ENCODE peak calls at places on chromosomes 12 and 14, in six cellular contexts. One of them, this sample, is unnamed. For H3K4me1, the result is how much of the 10 kb centered on the place peaks cover.

GRCh38 chr14:50936882-50937281 is 7.4 kb downstream of the PYGL start:
- DNase-seq in keratinocyte: no peak
- DNase-seq in tibial nerve: no peak
- DNase-seq in stomach: no peak
- DNase-seq in osteoblast: no peak
- DNase-seq in heart left ventricle: no peak
- DNase-seq in this sample: no peak

GRCh38 chr12:50078281-50078680 is 6.9 kb upstream of the SMARCD1 start:
- DNase-seq in osteoblast: no peak
- DNase-seq in tibial nerve: no peak
- DNase-seq in heart left ventricle: no peak
- DNase-seq in keratinocyte: no peak
- DNase-seq in stomach: no peak
- DNase-seq in this sample: no peak

GRCh38 chr12:56374726-56375597 is 12.3 kb upstream of the APOF start:
- DNase-seq in tibial nerve: no peak
- DNase-seq in osteoblast: no peak
- DNase-seq in heart left ventricle: no peak
- DNase-seq in stomach: no peak
- DNase-seq in keratinocyte: no peak
- DNase-seq in this sample: no peak

GRCh38 chr12:49671051-49671765 is 36.0 kb downstream of the FMNL3 start:
- DNase-seq in keratinocyte: no peak
- DNase-seq in osteoblast: no peak
- DNase-seq in stomach: peak
- DNase-seq in tibial nerve: no peak
- DNase-seq in heart left ventricle: no peak
- DNase-seq in this sample: no peak

GRCh38 chr12:124904306-124905098 is 9.9 kb downstream of the UBC start:
- DNase-seq in heart left ventricle: peak
- DNase-seq in keratinocyte: no peak
- DNase-seq in stomach: peak
- DNase-seq in tibial nerve: peak
- DNase-seq in osteoblast: peak
- DNase-seq in this sample: peak

GRCh38 chr12:13318231-13319015 is 121.9 kb downstream of the EMP1 start:
- DNase-seq in osteoblast: no peak
- DNase-seq in heart left ventricle: no peak
- DNase-seq in keratinocyte: no peak
- DNase-seq in tibial nerve: no peak
- DNase-seq in stomach: no peak
- DNase-seq in this sample: no peak

GRCh38 chr14:64110832-64111231 is 183.3 kb downstream of the ESR2 start:
- DNase-seq in tibial nerve: no peak
- DNase-seq in stomach: no peak
- DNase-seq in osteoblast: no peak
- DNase-seq in heart left ventricle: no peak
- DNase-seq in keratinocyte: no peak
- DNase-seq in this sample: no peak

GRCh38 chr14:106308839-106309389 is 782.5 kb downstream of the TMEM121 start:
- DNase-seq in osteoblast: no peak
- DNase-seq in keratinocyte: no peak
- DNase-seq in tibial nerve: no peak
- DNase-seq in stomach: peak
- DNase-seq in heart left ventricle: peak
- DNase-seq in this sample: no peak

GRCh38 chr12:49094104-49094948 is at the start of gene DHH:
- DNase-seq in osteoblast: peak
- DNase-seq in heart left ventricle: peak
- DNase-seq in stomach: no peak
- DNase-seq in keratinocyte: no peak
- DNase-seq in tibial nerve: no peak
- DNase-seq in this sample: peak

GRCh38 chr12:6553051-6553868 is 2.6 kb downstream of the IFFO1 start:
- DNase-seq in stomach: no peak
- DNase-seq in keratinocyte: no peak
- DNase-seq in heart left ventricle: peak
- DNase-seq in tibial nerve: peak
- DNase-seq in osteoblast: peak
- DNase-seq in this sample: peak

GRCh38 chr12:26978801-26979200 is 35.4 kb downstream of the TM7SF3 start:
- DNase-seq in keratinocyte: no peak
- DNase-seq in osteoblast: no peak
- DNase-seq in heart left ventricle: no peak
- DNase-seq in stomach: no peak
- DNase-seq in tibial nerve: no peak
- DNase-seq in this sample: no peak

GRCh38 chr12:27733052-27733656 is 22.5 kb downstream of the MRPS35 start:
- DNase-seq in osteoblast: no peak
- DNase-seq in stomach: no peak
- DNase-seq in keratinocyte: no peak
- DNase-seq in heart left ventricle: no peak
- DNase-seq in tibial nerve: no peak
- DNase-seq in this sample: peak

GRCh38 chr12:58095002-58095401 is 153.6 kb downstream of the ATP23 start:
- DNase-seq in stomach: no peak
- DNase-seq in tibial nerve: no peak
- DNase-seq in osteoblast: no peak
- DNase-seq in heart left ventricle: no peak
- DNase-seq in keratinocyte: no peak
- DNase-seq in this sample: no peak

GRCh38 chr14:54893151-54893760 is 9.4 kb downstream of the GCH1 start:
- DNase-seq in osteoblast: peak
- DNase-seq in keratinocyte: no peak
- DNase-seq in heart left ventricle: no peak
- DNase-seq in stomach: no peak
- DNase-seq in tibial nerve: no peak
- DNase-seq in this sample: peak

GRCh38 chr14:54348001-54348611 is 48.7 kb upstream of the CDKN3 start:
- DNase-seq in stomach: no peak
- DNase-seq in heart left ventricle: no peak
- DNase-seq in tibial nerve: no peak
- DNase-seq in keratinocyte: no peak
- DNase-seq in osteoblast: no peak
- DNase-seq in this sample: no peak

GRCh38 chr14:72962829-72963312 is 36.6 kb downstream of the DCAF4 start:
- DNase-seq in keratinocyte: peak
- DNase-seq in osteoblast: peak
- DNase-seq in stomach: no peak
- DNase-seq in tibial nerve: no peak
- DNase-seq in heart left ventricle: no peak
- DNase-seq in this sample: peak

GRCh38 chr14:102926104-102926503 is 3.6 kb downstream of the AMN start:
- DNase-seq in heart left ventricle: no peak
- DNase-seq in osteoblast: no peak
- DNase-seq in keratinocyte: no peak
- DNase-seq in tibial nerve: no peak
- DNase-seq in stomach: no peak
- DNase-seq in this sample: no peak

GRCh38 chr14:20614038-20614840 is 23.1 kb upstream of the RNASE12 start:
- DNase-seq in tibial nerve: no peak
- DNase-seq in stomach: no peak
- DNase-seq in keratinocyte: no peak
- DNase-seq in osteoblast: peak
- DNase-seq in heart left ventricle: no peak
- DNase-seq in this sample: peak

GRCh38 chr14:32403688-32404087 is 74.6 kb downstream of the AKAP6 start:
- DNase-seq in stomach: no peak
- DNase-seq in osteoblast: no peak
- DNase-seq in heart left ventricle: no peak
- DNase-seq in keratinocyte: no peak
- DNase-seq in tibial nerve: no peak
- DNase-seq in this sample: no peak

GRCh38 chr12:100672075-100672592 is 98.7 kb downstream of the GAS2L3 start:
- DNase-seq in heart left ventricle: no peak
- DNase-seq in tibial nerve: no peak
- DNase-seq in osteoblast: peak
- DNase-seq in stomach: no peak
- DNase-seq in keratinocyte: no peak
- DNase-seq in this sample: no peak

GRCh38 chr12:75984577-75985182 is 46.9 kb downstream of the PHLDA1 start:
- DNase-seq in osteoblast: no peak
- DNase-seq in heart left ventricle: no peak
- DNase-seq in tibial nerve: no peak
- DNase-seq in keratinocyte: no peak
- DNase-seq in stomach: no peak
- DNase-seq in this sample: no peak

GRCh38 chr12:28811457-28811856 is 337.6 kb upstream of the FAR2 start:
- DNase-seq in stomach: no peak
- DNase-seq in osteoblast: no peak
- DNase-seq in keratinocyte: no peak
- DNase-seq in tibial nerve: no peak
- DNase-seq in heart left ventricle: no peak
- DNase-seq in this sample: no peak

GRCh38 chr12:106245767-106246166 is 2.1 kb downstream of the CKAP4 start:
- DNase-seq in stomach: peak
- DNase-seq in keratinocyte: no peak
- DNase-seq in heart left ventricle: no peak
- DNase-seq in osteoblast: peak
- DNase-seq in tibial nerve: no peak
- DNase-seq in this sample: peak

GRCh38 chr14:102012336-102012735 is 48.0 kb downstream of the DYNC1H1 start:
- DNase-seq in keratinocyte: no peak
- DNase-seq in stomach: no peak
- DNase-seq in osteoblast: peak
- DNase-seq in tibial nerve: no peak
- DNase-seq in heart left ventricle: no peak
- DNase-seq in this sample: no peak

GRCh38 chr14:86357866-86358265 is 827.9 kb downstream of the FLRT2 start:
- DNase-seq in keratinocyte: no peak
- DNase-seq in heart left ventricle: no peak
- DNase-seq in tibial nerve: no peak
- DNase-seq in osteoblast: no peak
- DNase-seq in stomach: no peak
- DNase-seq in this sample: no peak

GRCh38 chr12:57091633-57092528 is 3.0 kb downstream of the NAB2 start:
- DNase-seq in heart left ventricle: no peak
- DNase-seq in tibial nerve: no peak
- DNase-seq in keratinocyte: no peak
- DNase-seq in osteoblast: peak
- DNase-seq in stomach: no peak
- DNase-seq in this sample: no peak

GRCh38 chr12:74889563-74890236 is 319.9 kb downstream of the KCNC2 start:
- DNase-seq in tibial nerve: no peak
- DNase-seq in keratinocyte: peak
- DNase-seq in stomach: no peak
- DNase-seq in osteoblast: peak
- DNase-seq in heart left ventricle: no peak
- DNase-seq in this sample: no peak

GRCh38 chr14:67619446-67620216 is at the start of gene ARG2:
- DNase-seq in keratinocyte: peak
- DNase-seq in tibial nerve: peak
- DNase-seq in osteoblast: peak
- DNase-seq in stomach: peak
- DNase-seq in heart left ventricle: peak
- DNase-seq in this sample: peak
- TF ChIP-seq CTCF in keratinocyte: no peak
- TF ChIP-seq CTCF in tibial nerve: no peak
- TF ChIP-seq CTCF in osteoblast: no peak
- TF ChIP-seq CTCF in stomach: no peak
- TF ChIP-seq CTCF in heart left ventricle: no peak
- TF ChIP-seq CTCF in this sample: no peak

DNA sequence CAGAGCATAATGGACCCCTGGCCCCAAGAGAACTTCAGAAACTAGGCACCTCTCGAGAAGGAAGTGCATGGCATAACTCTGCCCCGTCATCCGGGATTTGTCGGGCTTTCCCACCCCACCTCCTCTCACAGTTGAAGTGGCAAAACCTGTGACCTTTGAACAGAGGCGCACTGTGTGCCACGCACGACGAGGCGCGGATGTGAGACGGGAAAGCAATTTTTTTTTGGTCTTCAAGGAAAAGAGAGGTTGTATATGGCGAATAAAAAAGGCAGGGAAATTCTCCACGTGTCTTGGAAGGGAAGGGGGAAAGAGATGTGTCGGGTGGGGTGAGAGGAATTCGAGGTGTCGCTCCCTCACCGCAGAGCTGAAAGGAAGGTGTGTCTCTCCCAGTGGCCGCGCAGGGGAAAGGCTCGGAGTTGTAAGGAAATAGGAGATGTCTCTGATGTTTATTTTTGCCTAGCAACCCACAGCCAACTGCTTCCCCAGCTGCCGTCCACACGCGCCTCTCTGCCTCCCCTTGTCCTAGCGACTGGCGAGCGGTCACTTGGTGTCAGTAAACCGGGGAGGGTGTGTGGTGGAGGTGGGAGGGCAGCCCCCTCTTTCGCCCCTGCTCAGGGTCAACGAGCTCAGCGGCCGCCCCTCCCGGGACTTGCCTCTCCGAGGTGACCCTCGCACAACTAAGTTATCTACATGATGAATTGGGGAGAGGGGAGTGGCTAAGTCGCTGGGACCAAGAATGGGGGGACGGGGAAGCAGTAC is 819 bp upstream of the DYRK2 start:
- DNase-seq in osteoblast: peak
- DNase-seq in tibial nerve: peak
- DNase-seq in heart left ventricle: peak
- DNase-seq in keratinocyte: peak
- DNase-seq in stomach: peak
- DNase-seq in this sample: peak
- H3K27ac ChIP-seq in osteoblast: peak
- H3K27ac ChIP-seq in tibial nerve: peak
- H3K27ac ChIP-seq in heart left ventricle: peak
- H3K27ac ChIP-seq in keratinocyte: peak
- H3K27ac ChIP-seq in stomach: peak
- H3K27ac ChIP-seq in this sample: no peak

DNA sequence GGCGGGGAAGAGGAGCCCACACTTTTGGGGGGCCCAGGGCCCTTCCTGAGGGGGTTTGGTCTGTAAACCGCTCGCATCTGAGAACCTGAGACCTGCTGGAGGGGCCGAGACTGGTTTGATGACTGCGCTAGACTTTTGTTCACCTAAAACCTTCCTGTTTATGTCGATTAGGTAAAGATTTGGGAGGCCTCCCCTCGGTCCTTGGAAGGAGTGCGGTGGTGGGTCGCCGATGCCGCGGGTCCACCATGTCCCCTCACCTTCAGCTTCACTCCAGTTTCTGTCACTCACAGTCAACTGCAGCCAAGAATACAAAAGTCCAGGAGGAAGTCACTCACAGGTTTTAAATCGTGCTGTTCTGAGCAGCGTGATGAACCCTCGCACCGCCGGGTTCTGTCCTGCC is 10.5 kb upstream of the GALNT9 start:
- DNase-seq in keratinocyte: no peak
- DNase-seq in stomach: no peak
- DNase-seq in heart left ventricle: no peak
- DNase-seq in osteoblast: no peak
- DNase-seq in tibial nerve: no peak
- DNase-seq in this sample: no peak
- H3K4me1 ChIP-seq in keratinocyte: under half
- H3K4me1 ChIP-seq in stomach: under half
- H3K4me1 ChIP-seq in heart left ventricle: under half
- H3K4me1 ChIP-seq in osteoblast: under half
- H3K4me1 ChIP-seq in tibial nerve: under half
- H3K4me1 ChIP-seq in this sample: under half

DNA sequence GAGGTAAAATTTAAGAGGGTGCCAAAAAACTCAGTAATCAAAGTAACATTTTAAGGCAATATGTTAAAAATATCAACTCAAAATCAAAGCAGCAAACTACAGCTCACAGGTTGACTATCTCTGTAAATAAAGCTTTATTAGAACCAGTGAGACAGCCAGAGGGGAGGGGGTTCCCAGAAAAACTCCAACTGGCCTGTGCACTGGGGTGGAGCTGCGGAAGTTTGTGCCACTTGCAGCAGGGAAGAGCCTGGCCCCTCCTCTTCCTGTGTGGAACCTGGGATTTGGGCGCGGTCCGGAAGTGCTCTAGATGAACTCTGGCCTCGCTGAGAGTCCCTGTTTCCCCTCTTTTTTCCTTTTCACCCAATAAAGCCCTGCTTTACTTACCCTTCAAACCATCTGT is 8.1 kb downstream of the STON2 start:
- DNase-seq in keratinocyte: no peak
- DNase-seq in heart left ventricle: no peak
- DNase-seq in osteoblast: no peak
- DNase-seq in tibial nerve: no peak
- DNase-seq in stomach: no peak
- DNase-seq in this sample: no peak
- TF ChIP-seq CTCF in keratinocyte: no peak
- TF ChIP-seq CTCF in heart left ventricle: no peak
- TF ChIP-seq CTCF in osteoblast: no peak
- TF ChIP-seq CTCF in tibial nerve: no peak
- TF ChIP-seq CTCF in stomach: no peak
- TF ChIP-seq CTCF in this sample: no peak

This sample was measured in adrenal gland.